ENCODE peak calls at places on chromosome 7, in six cellular contexts. I is breast epithelium, E is testis, Y is AG10803, P is PC-3, M is heart right ventricle. X is an unnamed sample.

GRCh38 chr7:66380285-66380888 is 175.3 kb downstream of the TPST1 start:
- DNase-seq in I (no peak), E (no peak), Y (peak), P (peak), M (no peak), X (no peak)

GRCh38 chr7:33909312-33909711 is 4.0 kb downstream of the BMPER start:
- DNase-seq in I (no peak), E (no peak), Y (no peak), P (peak), M (no peak), X (peak)

GRCh38 chr7:31811650-31812461 is 124.8 kb downstream of the PPP1R17 start:
- DNase-seq in I (no peak), E (peak), Y (peak), P (peak), M (no peak), X (peak)

GRCh38 chr7:103636153-103636552 is 190.1 kb upstream of the SLC26A5 start:
- DNase-seq in I (no peak), E (no peak), Y (no peak), P (peak), M (no peak), X (peak)

GRCh38 chr7:37455081-37455480 is 6.4 kb upstream of the ELMO1 start:
- DNase-seq in I (no peak), E (no peak), Y (no peak), P (no peak), M (no peak), X (no peak)

GRCh38 chr7:128737867-128738390 is 1.2 kb upstream of the CALU start:
- DNase-seq in I (no peak), E (no peak), Y (peak), P (peak), M (no peak), X (peak)

GRCh38 chr7:96297873-96298272 is 24.0 kb downstream of the SLC25A13 start:
- DNase-seq in I (no peak), E (no peak), Y (no peak), P (no peak), M (no peak), X (no peak)

GRCh38 chr7:106679153-106679931 is 18.4 kb upstream of the CCDC71L start:
- DNase-seq in I (no peak), E (no peak), Y (peak), P (peak), M (no peak), X (peak)

GRCh38 chr7:146106319-146106718 is 10.3 kb upstream of the CNTNAP2 start:
- DNase-seq in I (no peak), E (no peak), Y (no peak), P (no peak), M (no peak), X (no peak)

GRCh38 chr7:26237035-26237807 is 35.7 kb downstream of the CBX3 start:
- DNase-seq in I (no peak), E (no peak), Y (no peak), P (peak), M (no peak), X (no peak)

GRCh38 chr7:106896268-106896667 is 31.2 kb downstream of the PIK3CG start:
- DNase-seq in I (no peak), E (no peak), Y (no peak), P (no peak), M (no peak), X (no peak)

GRCh38 chr7:78912781-78913180 is 540.7 kb downstream of the MAGI2 start:
- DNase-seq in I (no peak), E (no peak), Y (peak), P (peak), M (no peak), X (peak)

GRCh38 chr7:100867796-100868485 is 754 bp downstream of the TRIP6 start:
- DNase-seq in I (no peak), E (no peak), Y (no peak), P (no peak), M (no peak), X (no peak)

GRCh38 chr7:100865372-100865911 is 1.7 kb upstream of the TRIP6 start:
- DNase-seq in I (no peak), E (no peak), Y (no peak), P (peak), M (no peak), X (no peak)

GRCh38 chr7:100865971-100866720 is 1.0 kb upstream of the TRIP6 start:
- DNase-seq in I (peak), E (peak), Y (peak), P (peak), M (peak), X (no peak)

GRCh38 chr7:100867040-100867795 is at the start of gene TRIP6:
- DNase-seq in I (peak), E (peak), Y (peak), P (peak), M (peak), X (peak)

GRCh38 chr7:100866721-100867039 is 507 bp upstream of the TRIP6 start:
- DNase-seq in I (no peak), E (no peak), Y (no peak), P (no peak), M (no peak), X (no peak)
- H3K4me3 ChIP-seq in I (peak), E (peak), Y (peak), P (peak), M (peak), X (peak)

GRCh38 chr7:13282377-13282980 is 595.0 kb downstream of the ARL4A start:
- DNase-seq in I (no peak), E (no peak), Y (peak), P (peak), M (no peak), X (peak)
- TF ChIP-seq CTCF in I (no peak), E (no peak), Y (peak), P (peak), M (peak), X (peak)

GRCh38 chr7:28708033-28708451 is 250.1 kb downstream of the TRIL start:
- DNase-seq in I (no peak), E (no peak), Y (peak), P (no peak), M (no peak), X (peak)
- H3K4me3 ChIP-seq in I (no peak), E (no peak), Y (peak), P (no peak), M (no peak), X (peak)

DNA sequence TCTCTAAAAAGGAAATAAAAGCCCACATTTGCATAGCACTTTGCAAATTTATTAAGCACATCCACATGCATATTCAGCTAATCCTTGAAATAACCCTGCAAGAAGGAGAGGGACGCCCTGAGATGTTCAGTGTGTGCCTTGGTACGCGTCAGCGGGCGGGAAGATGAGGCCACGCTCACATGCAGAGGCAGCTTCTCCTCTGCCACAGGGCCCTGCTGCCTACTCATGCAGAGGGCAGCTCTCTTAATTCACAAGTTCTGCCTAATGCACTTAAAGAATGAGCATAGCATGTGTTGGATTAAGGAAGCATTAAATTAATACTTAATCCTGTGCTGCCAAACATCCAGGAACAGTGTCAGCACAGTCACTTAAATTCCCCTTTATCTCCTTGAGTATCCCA is 132.3 kb downstream of the HECW1 start:
- DNase-seq in I (no peak), E (no peak), Y (no peak), P (no peak), M (no peak), X (no peak)
- TF ChIP-seq CTCF in I (no peak), E (no peak), Y (no peak), P (no peak), M (no peak), X (no peak)

DNA sequence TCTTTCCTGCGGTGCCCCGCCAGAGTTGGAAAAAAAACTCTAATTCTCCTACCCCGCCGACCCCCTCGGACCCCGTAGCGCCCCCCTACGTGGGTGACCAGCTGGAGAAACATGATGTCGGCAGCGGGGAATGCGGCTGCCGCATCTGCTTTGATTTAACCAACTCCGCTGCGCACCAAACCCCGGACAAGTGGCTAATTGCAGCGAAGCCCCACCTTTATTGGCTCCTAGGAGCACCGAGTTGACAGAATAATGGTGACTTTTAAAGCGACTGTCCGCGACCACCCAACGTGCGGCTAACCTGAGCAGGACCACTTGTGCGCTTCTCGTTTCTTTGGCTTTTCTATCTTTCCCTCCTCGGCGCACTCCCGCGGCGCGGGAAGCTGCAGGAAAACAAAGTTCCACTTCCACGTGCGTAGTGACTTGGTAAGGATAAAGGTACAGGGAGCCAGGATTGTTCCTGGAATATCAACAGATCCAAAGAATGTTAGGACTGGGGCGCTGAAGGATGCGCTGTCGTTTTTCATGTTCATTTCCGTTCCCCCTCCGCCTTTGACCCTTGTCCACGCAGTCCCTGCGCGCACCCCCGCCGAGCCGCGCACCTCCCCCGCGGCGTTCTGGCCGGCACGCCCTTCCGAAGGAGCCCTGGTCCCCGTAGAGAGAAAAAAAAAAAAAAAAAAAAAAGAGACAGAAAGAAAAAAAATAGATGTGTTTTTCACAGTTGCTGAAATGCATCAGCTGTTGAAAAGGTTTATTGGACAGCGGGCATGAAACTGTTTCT is 1.4 kb downstream of the WNT16 start:
- DNase-seq in I (no peak), E (no peak), Y (peak), P (no peak), M (no peak), X (no peak)
- H3K4me3 ChIP-seq in I (peak), E (peak), Y (peak), P (no peak), M (no peak), X (peak)

GRCh38 chr7:42128703-42129102 is 108.3 kb downstream of the GLI3 start:
- DNase-seq in I (no peak), E (no peak), Y (peak), P (peak), M (no peak), X (no peak)
- TF ChIP-seq CTCF in I (no peak), E (no peak), Y (no peak), P (peak), M (no peak), X (peak)

GRCh38 chr7:64902806-64903721 is at the start of gene ZNF273:
- DNase-seq in I (peak), E (peak), Y (peak), P (peak), M (peak), X (peak)

GRCh38 chr7:64905133-64905532 is 2.1 kb downstream of the ZNF273 start:
- DNase-seq in I (no peak), E (no peak), Y (no peak), P (no peak), M (no peak), X (peak)

GRCh38 chr7:64907641-64908326 is 4.7 kb downstream of the ZNF273 start:
- DNase-seq in I (no peak), E (no peak), Y (peak), P (no peak), M (no peak), X (peak)

GRCh38 chr7:64904008-64904407 is 935 bp downstream of the ZNF273 start:
- DNase-seq in I (no peak), E (no peak), Y (no peak), P (no peak), M (no peak), X (no peak)

DNA sequence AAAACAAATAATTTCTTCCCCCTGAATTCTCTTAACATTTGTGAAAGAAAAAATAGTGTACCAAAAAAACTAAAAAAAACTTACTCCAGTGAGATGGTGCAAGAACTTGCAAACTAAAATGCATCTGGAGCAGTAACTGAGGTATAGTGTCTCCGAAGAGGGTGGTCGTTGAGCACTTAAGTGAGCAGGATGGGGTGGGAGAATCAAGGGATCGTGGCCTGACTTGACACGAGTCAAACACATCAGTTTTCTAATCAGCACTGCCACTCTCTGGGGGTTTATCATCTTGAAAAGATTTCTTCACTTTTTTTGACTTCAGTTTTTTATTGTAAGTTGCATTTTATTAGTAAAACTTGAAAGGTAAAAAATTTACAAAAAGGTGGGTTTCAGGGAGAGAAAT is 2.5 kb downstream of the ZNF273 start:
- DNase-seq in I (no peak), E (no peak), Y (no peak), P (no peak), M (no peak), X (no peak)
- H3K4me3 ChIP-seq in I (no peak), E (no peak), Y (no peak), P (no peak), M (no peak), X (no peak)

GRCh38 chr7:116341222-116341907 is 131.0 kb downstream of the TES start:
- DNase-seq in I (no peak), E (no peak), Y (no peak), P (peak), M (no peak), X (no peak)
- TF ChIP-seq CTCF in I (no peak), E (no peak), Y (no peak), P (peak), M (peak), X (peak)

DNA sequence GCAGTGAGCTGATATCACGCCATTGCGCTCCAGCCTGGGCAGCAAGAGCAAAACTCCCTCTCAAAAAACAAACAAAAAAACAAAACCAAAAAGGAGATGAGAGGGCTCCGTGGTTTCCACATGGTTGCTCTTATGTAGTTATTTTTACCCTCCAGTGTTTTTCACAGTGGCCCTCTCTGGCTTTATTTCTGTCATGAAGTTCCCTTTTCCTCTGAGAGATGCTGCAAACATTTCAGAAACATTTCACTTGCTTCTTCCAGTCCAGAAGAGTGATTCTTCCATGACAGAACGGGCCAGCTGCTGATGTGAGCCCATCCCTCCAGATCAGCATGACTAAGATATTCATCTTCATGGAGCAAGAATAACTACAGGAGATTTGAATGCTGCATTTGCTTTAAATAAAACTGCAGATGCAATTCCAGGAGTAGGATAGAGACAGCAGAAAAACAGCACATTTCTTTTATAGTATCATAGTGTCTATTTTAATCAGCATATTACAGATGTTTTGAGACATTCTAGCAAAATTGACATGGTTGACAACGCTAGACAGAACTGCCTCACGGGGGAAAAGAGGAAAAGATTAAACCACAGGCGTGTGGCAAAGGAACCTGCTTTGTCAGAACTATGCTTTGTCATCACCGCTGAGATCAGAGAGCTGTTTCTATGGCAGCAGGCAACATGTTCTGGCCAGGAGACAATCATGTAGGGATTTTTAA is 40.3 kb downstream of the NRCAM start:
- DNase-seq in I (no peak), E (no peak), Y (peak), P (peak), M (no peak), X (peak)
- H3K4me3 ChIP-seq in I (no peak), E (no peak), Y (no peak), P (no peak), M (no peak), X (no peak)